ENCODE peak calls at places on chromosomes 11 and 22, in nine cellular contexts. R, X, I, Z, V, Q, C, U and H are unnamed samples. For H3K4me1, the result is how much of the 10 kb centered on the place peaks cover.

GRCh38 chr11:89267660-89268302 is 90.1 kb downstream of the TYR start:
- DNase-seq in Z (no peak), U (no peak), C (no peak), X (no peak), Q (no peak), I (no peak), R (no peak), V (no peak), H (no peak)

GRCh38 chr11:95269402-95269801 is 38.4 kb upstream of the SESN3 start:
- DNase-seq in U (no peak), X (no peak), V (no peak), C (no peak), Z (no peak), R (no peak), Q (no peak), I (no peak), H (no peak)

GRCh38 chr11:65708451-65708850 is 3.6 kb upstream of the KAT5 start:
- DNase-seq in U (no peak), Z (no peak), I (no peak), Q (no peak), R (no peak), C (no peak), V (no peak), X (no peak), H (no peak)

GRCh38 chr11:4092031-4092430 is 2.6 kb upstream of the RRM1 start:
- DNase-seq in Z (no peak), I (no peak), C (no peak), Q (no peak), U (no peak), V (no peak), X (no peak), R (no peak), H (peak)

GRCh38 chr11:12185914-12186313 is 75.5 kb downstream of the MICAL2 start:
- DNase-seq in X (no peak), R (no peak), V (peak), C (no peak), Q (peak), I (no peak), U (no peak), Z (peak), H (no peak)

GRCh38 chr22:47192106-47192650 is 429.7 kb downstream of the TBC1D22A start:
- DNase-seq in Q (no peak), V (no peak), Z (peak), C (no peak), U (peak), R (no peak), X (peak), I (no peak), H (peak)

GRCh38 chr22:29581799-29582198 is 886 bp upstream of the NIPSNAP1 start:
- DNase-seq in C (no peak), U (peak), I (no peak), Z (no peak), Q (no peak), R (no peak), V (no peak), X (no peak), H (no peak)

GRCh38 chr11:126611438-126611837 is 256.0 kb downstream of the ST3GAL4 start:
- DNase-seq in Z (no peak), R (no peak), U (no peak), Q (no peak), I (no peak), X (no peak), V (no peak), C (no peak), H (no peak)

GRCh38 chr11:34263462-34264186 is 94.2 kb downstream of the ABTB2 start:
- DNase-seq in X (no peak), R (peak), V (no peak), Z (peak), U (peak), Q (no peak), I (no peak), C (peak), H (no peak)

GRCh38 chr22:21012446-21013407 is 2.2 kb upstream of the P2RX6 start:
- DNase-seq in U (no peak), Z (no peak), V (no peak), I (no peak), C (no peak), X (no peak), R (no peak), Q (no peak), H (no peak)
- H3K4me1 ChIP-seq in U (under half), Z (under half), V (under half), I (under half), C (under half), X (under half), R (under half), Q (under half), H (under half)

GRCh38 chr22:50315289-50316113 is 8.1 kb upstream of the PLXNB2 start:
- DNase-seq in V (no peak), I (no peak), R (no peak), X (no peak), C (no peak), Q (no peak), U (no peak), Z (no peak), H (no peak)
- H3K27ac ChIP-seq in V (no peak), I (no peak), R (no peak), X (no peak), C (no peak), Q (no peak), U (peak), Z (no peak), H (peak)

GRCh38 chr22:22369962-22370265 is 125.3 kb downstream of the VPREB1 start:
- DNase-seq in Z (no peak), U (no peak), Q (no peak), X (no peak), R (no peak), V (peak), C (no peak), I (no peak), H (no peak)
- H3K4me1 ChIP-seq in Z (under half), U (under half), Q (under half), X (under half), R (under half), V (under half), C (under half), I (under half), H (under half)

DNA sequence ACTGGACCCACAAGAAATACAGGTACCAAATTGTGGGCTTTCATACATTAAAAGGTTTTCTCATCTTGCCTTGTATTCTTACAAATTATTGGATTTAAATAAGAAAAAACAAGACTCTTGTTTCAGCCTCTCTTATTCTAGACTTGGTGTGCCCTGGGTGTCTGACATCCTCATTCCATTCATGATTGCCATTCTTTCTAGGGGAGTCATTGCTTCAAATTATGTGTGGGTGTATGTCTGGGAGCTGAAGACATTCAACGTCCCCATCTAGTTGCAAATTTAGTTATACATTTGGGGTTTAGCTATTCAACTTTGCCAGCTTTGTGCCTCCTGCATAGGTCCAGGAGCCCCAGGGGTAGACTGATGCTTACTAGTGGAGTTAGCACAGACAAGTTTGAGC is 18.1 kb downstream of the MAML2 start:
- DNase-seq in C (no peak), X (no peak), I (no peak), V (peak), U (no peak), Z (no peak), Q (no peak), R (no peak), H (no peak)
- H3K27ac ChIP-seq in C (peak), X (no peak), I (no peak), V (peak), U (peak), Z (peak), Q (peak), R (peak), H (peak)

DNA sequence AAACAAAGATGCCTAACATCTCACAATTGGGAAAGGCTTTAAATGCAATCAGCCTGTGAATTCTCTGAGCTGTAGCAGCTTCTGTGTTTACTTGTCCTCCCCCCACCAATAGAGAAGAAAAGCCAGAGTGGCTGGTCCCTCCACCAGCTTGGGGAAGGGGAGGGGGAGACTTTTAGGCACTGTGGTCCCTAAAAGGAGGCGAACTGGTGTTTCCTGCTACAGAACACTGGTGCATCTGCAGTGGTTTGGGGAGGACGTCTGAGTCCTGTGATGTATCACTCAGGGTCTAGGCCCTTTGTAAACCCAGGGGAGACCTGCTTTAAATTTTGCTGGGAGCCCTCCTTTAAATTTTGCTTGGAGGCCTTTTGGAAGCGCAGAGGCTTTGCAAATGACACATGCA is 16.9 kb downstream of the TNRC6B start:
- DNase-seq in C (no peak), Z (no peak), X (no peak), R (no peak), V (no peak), I (no peak), Q (no peak), U (no peak), H (no peak)
- H3K4me1 ChIP-seq in C (under half), Z (under half), X (under half), R (under half), V (under half), I (half or more), Q (under half), U (half or more), H (under half)

GRCh38 chr22:38202437-38203089 is 769 bp downstream of the MAFF start:
- DNase-seq in U (peak), X (peak), Q (peak), I (peak), V (peak), C (peak), Z (peak), R (peak), H (peak)

GRCh38 chr22:38203090-38203810 is 1.5 kb downstream of the MAFF start:
- DNase-seq in C (peak), U (peak), Q (peak), X (peak), V (no peak), I (no peak), Z (peak), R (peak), H (peak)

GRCh38 chr22:38203855-38204497 is 2.2 kb downstream of the MAFF start:
- DNase-seq in X (no peak), V (no peak), I (no peak), U (no peak), C (no peak), Z (no peak), R (no peak), Q (no peak), H (no peak)

GRCh38 chr22:38205261-38206128 is 3.7 kb downstream of the MAFF start:
- DNase-seq in Q (peak), V (no peak), Z (no peak), C (no peak), U (no peak), R (peak), I (no peak), X (peak), H (no peak)

DNA sequence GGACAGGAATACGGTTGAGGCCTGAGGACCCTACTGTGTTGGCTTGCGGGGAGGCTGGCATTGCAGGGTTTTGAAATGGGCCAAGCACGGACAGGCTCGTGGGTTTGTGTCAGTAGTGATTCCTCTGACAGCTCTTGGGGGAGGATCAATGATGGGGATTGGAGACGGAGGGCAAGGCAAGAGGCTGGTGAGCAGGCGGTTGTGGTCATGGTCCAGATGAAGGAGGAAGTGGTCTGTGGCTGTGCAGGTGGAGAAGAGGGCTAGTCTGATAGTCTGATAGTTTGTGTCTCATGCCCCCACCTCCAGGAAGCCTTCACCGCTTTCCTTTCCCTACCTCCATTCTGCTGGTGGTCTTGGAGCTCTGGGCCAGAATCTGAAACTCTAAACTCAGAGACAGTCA is 3.0 kb downstream of the MAFF start:
- DNase-seq in U (no peak), X (no peak), Q (no peak), V (no peak), I (no peak), Z (no peak), C (no peak), R (no peak), H (no peak)
- H3K27ac ChIP-seq in U (peak), X (peak), Q (no peak), V (no peak), I (no peak), Z (peak), C (no peak), R (peak), H (no peak)

DNA sequence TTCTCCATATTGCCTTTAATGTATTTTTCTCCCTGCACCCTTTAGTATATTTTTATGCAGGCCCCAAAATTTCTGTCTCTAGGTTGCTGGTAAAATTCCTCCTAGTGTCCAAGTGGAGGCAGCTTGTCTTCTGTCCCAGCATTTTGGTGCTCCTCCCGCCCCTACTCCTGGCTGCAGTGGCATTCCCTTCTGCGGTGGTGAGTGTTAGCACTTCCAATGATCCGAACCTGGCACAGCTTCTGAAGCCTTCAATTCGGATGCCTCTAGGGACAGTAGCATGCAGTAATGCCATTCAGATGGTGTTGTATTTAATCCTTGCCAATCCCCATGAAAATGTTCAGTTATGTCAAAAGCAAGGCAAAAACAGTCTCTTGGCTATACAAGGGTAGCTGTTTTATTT is 5.9 kb downstream of the YWHAH start:
- DNase-seq in X (no peak), R (no peak), I (no peak), U (no peak), Q (no peak), V (no peak), Z (no peak), C (no peak), H (no peak)
- H3K4me1 ChIP-seq in X (under half), R (under half), I (under half), U (half or more), Q (under half), V (under half), Z (half or more), C (half or more), H (under half)

DNA sequence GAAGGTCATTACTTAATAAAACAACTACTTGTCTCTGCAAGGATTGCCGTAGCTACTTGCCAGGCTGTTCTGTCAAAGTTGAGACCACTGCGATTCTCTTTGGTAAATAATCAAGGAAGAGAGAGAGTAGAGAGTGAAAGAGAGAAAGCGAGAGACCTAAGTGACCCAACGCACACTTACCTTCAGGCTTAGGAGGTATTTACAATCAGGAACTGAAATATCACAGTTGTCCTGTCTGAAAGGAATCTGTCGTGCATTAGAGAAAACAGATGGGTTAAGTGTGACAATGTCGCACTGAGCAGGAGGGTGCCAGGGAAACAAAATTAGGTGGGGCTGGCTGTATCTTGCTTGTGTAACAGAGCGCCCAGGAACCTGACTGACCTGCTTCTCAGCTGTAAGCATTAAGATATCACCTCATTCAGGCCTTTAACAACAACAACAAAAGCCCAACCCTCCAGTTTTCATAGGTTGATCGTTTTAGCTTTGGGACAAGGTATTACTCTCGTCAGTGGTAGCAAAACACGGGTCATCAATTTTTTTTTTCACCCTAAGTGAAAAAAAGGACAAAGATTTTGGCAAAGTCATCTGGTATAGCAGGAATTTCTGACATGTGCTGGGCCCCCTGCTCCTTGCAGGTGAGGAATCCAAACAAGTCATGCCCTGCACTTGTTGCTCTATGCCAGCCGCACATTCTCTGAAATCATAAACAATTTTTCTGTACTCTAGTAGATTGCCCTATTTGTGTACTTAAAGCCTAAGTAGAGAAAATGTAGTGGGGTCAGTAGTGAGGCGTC is at the start of gene MUC15:
- DNase-seq in C (no peak), V (no peak), U (no peak), R (no peak), Q (no peak), X (no peak), Z (no peak), I (no peak), H (no peak)
- H3K27ac ChIP-seq in C (no peak), V (no peak), U (no peak), R (no peak), Q (no peak), X (no peak), Z (peak), I (no peak), H (no peak)